ENCODE peak calls at places on chromosomes 5 and 9, in nine cellular contexts. One of them, this sample, is unnamed.
A peak's percentile ranks its signal among the peaks of the same experiment; 100 is the strongest.

GRCh38 chr5:122236270-122236669 is 75.8 kb upstream of the SNCAIP start:
- DNase-seq in esophagus muscularis mucosa: no peak
- DNase-seq in MM.1S: no peak
- DNase-seq in sigmoid colon: no peak
- DNase-seq in AG10803: no peak
- DNase-seq in A549: no peak
- DNase-seq in tibial artery: no peak
- DNase-seq in mammary epithelial cell: peak; percentile 72
- DNase-seq in pancreas: no peak
- DNase-seq in this sample: no peak

GRCh38 chr5:62386824-62387223 is 16.9 kb downstream of the DIMT1 start:
- DNase-seq in esophagus muscularis mucosa: no peak
- DNase-seq in MM.1S: no peak
- DNase-seq in sigmoid colon: no peak
- DNase-seq in AG10803: peak; percentile 11
- DNase-seq in A549: no peak
- DNase-seq in tibial artery: no peak
- DNase-seq in mammary epithelial cell: no peak
- DNase-seq in pancreas: no peak
- DNase-seq in this sample: peak; percentile 44

GRCh38 chr9:18060304-18060934 is 413.5 kb upstream of the ADAMTSL1 start:
- DNase-seq in esophagus muscularis mucosa: no peak
- DNase-seq in MM.1S: no peak
- DNase-seq in sigmoid colon: no peak
- DNase-seq in AG10803: no peak
- DNase-seq in A549: peak; percentile 1
- DNase-seq in tibial artery: no peak
- DNase-seq in mammary epithelial cell: no peak
- DNase-seq in pancreas: no peak
- DNase-seq in this sample: peak; percentile 2

GRCh38 chr9:114621975-114622609 is 11.0 kb downstream of the TMEM268 start:
- DNase-seq in esophagus muscularis mucosa: no peak
- DNase-seq in MM.1S: no peak
- DNase-seq in sigmoid colon: no peak
- DNase-seq in AG10803: peak; percentile 81
- DNase-seq in A549: peak; percentile 14
- DNase-seq in tibial artery: no peak
- DNase-seq in mammary epithelial cell: peak; percentile 60
- DNase-seq in pancreas: no peak
- DNase-seq in this sample: peak; percentile 90

GRCh38 chr9:18261143-18261542 is 212.8 kb upstream of the ADAMTSL1 start:
- DNase-seq in esophagus muscularis mucosa: no peak
- DNase-seq in MM.1S: no peak
- DNase-seq in sigmoid colon: no peak
- DNase-seq in AG10803: peak; percentile 33
- DNase-seq in A549: no peak
- DNase-seq in tibial artery: no peak
- DNase-seq in mammary epithelial cell: no peak
- DNase-seq in pancreas: no peak
- DNase-seq in this sample: peak; percentile 40

GRCh38 chr5:172768573-172769323 is 2.2 kb downstream of the DUSP1 start:
- DNase-seq in esophagus muscularis mucosa: no peak
- DNase-seq in MM.1S: no peak
- DNase-seq in sigmoid colon: no peak
- DNase-seq in AG10803: peak; percentile 74
- DNase-seq in A549: no peak
- DNase-seq in tibial artery: no peak
- DNase-seq in mammary epithelial cell: peak; percentile 29
- DNase-seq in pancreas: no peak
- DNase-seq in this sample: peak; percentile 79

GRCh38 chr9:98020471-98021145 is 35.9 kb upstream of the NANS start:
- DNase-seq in esophagus muscularis mucosa: no peak
- DNase-seq in MM.1S: no peak
- DNase-seq in sigmoid colon: no peak
- DNase-seq in AG10803: no peak
- DNase-seq in A549: no peak
- DNase-seq in tibial artery: no peak
- DNase-seq in mammary epithelial cell: no peak
- DNase-seq in pancreas: no peak
- DNase-seq in this sample: no peak

GRCh38 chr5:58133631-58134296 is 326.1 kb downstream of the PLK2 start:
- DNase-seq in esophagus muscularis mucosa: no peak
- DNase-seq in MM.1S: no peak
- DNase-seq in sigmoid colon: no peak
- DNase-seq in AG10803: peak; percentile 96
- DNase-seq in A549: no peak
- DNase-seq in tibial artery: no peak
- DNase-seq in mammary epithelial cell: peak; percentile 49
- DNase-seq in pancreas: no peak
- DNase-seq in this sample: peak; percentile 75

GRCh38 chr5:96934291-96934694 is 1.6 kb upstream of the LNPEP start:
- DNase-seq in esophagus muscularis mucosa: no peak
- DNase-seq in MM.1S: no peak
- DNase-seq in sigmoid colon: no peak
- DNase-seq in AG10803: peak; percentile 58
- DNase-seq in A549: no peak
- DNase-seq in tibial artery: no peak
- DNase-seq in mammary epithelial cell: no peak
- DNase-seq in pancreas: no peak
- DNase-seq in this sample: no peak

GRCh38 chr5:17132444-17133083 is 84.9 kb upstream of the BASP1 start:
- DNase-seq in esophagus muscularis mucosa: no peak
- DNase-seq in MM.1S: peak; percentile 14
- DNase-seq in sigmoid colon: no peak
- DNase-seq in AG10803: peak; percentile 46
- DNase-seq in A549: peak; percentile 48
- DNase-seq in tibial artery: no peak
- DNase-seq in mammary epithelial cell: no peak
- DNase-seq in pancreas: no peak
- DNase-seq in this sample: peak; percentile 67

GRCh38 chr9:138052635-138053320 is 175.2 kb downstream of the CACNA1B start:
- DNase-seq in esophagus muscularis mucosa: peak; percentile 75
- DNase-seq in MM.1S: no peak
- DNase-seq in sigmoid colon: peak; percentile 38
- DNase-seq in AG10803: no peak
- DNase-seq in A549: no peak
- DNase-seq in tibial artery: no peak
- DNase-seq in mammary epithelial cell: no peak
- DNase-seq in pancreas: no peak
- DNase-seq in this sample: no peak

GRCh38 chr9:89418882-89419641 is 78.9 kb downstream of the SEMA4D start:
- DNase-seq in esophagus muscularis mucosa: no peak
- DNase-seq in MM.1S: peak; percentile 4
- DNase-seq in sigmoid colon: no peak
- DNase-seq in AG10803: no peak
- DNase-seq in A549: no peak
- DNase-seq in tibial artery: no peak
- DNase-seq in mammary epithelial cell: no peak
- DNase-seq in pancreas: no peak
- DNase-seq in this sample: no peak

GRCh38 chr9:89654025-89654662 is 49.3 kb downstream of the GADD45G start:
- DNase-seq in esophagus muscularis mucosa: no peak
- DNase-seq in MM.1S: no peak
- DNase-seq in sigmoid colon: peak; percentile 70
- DNase-seq in AG10803: no peak
- DNase-seq in A549: no peak
- DNase-seq in tibial artery: no peak
- DNase-seq in mammary epithelial cell: no peak
- DNase-seq in pancreas: peak; percentile 34
- DNase-seq in this sample: no peak

GRCh38 chr5:81326554-81326953 is 25.2 kb downstream of the ZCCHC9 start:
- DNase-seq in esophagus muscularis mucosa: no peak
- DNase-seq in MM.1S: no peak
- DNase-seq in sigmoid colon: no peak
- DNase-seq in AG10803: no peak
- DNase-seq in A549: no peak
- DNase-seq in tibial artery: no peak
- DNase-seq in mammary epithelial cell: no peak
- DNase-seq in pancreas: no peak
- DNase-seq in this sample: no peak

GRCh38 chr9:124128568-124128967 is 117.0 kb downstream of the LHX2 start:
- DNase-seq in esophagus muscularis mucosa: no peak
- DNase-seq in MM.1S: no peak
- DNase-seq in sigmoid colon: no peak
- DNase-seq in AG10803: no peak
- DNase-seq in A549: no peak
- DNase-seq in tibial artery: no peak
- DNase-seq in mammary epithelial cell: no peak
- DNase-seq in pancreas: no peak
- DNase-seq in this sample: no peak

DNA sequence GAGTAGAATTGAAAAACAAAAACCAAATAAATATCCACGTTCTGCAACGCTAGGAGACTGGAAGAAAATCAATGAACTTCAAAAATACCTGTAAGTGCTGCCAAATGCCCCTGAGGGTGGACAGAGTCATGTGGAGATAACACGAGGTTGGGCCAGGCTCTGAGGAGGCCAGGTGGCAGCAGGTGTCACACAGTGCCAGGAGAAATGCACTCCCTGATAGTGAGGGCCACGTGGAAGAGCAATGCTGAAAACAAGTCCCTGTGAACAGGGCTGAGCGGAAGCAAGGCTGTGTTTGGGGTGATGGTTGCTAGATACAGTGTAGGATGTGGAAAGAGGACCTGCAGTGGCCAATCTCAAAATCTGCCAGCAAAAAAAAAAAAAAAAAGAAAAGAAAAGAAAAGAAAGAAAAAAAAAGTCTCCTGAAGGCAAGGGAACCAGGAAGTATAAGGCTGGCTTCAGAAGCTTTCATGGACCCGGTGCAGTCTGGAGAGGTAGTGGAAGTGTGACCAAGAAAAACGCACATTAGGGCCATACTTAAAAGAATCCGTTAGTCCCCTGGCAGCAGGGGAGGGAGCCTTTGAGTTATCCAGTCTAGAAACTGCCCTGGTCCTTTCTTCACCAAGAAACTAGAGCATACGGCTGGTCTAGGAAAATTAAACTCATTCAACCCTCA is 16.8 kb downstream of the C1QTNF3 start:
- DNase-seq in esophagus muscularis mucosa: no peak
- DNase-seq in MM.1S: no peak
- DNase-seq in sigmoid colon: no peak
- DNase-seq in AG10803: no peak
- DNase-seq in A549: no peak
- DNase-seq in tibial artery: no peak
- DNase-seq in mammary epithelial cell: no peak
- DNase-seq in pancreas: peak; percentile 79
- DNase-seq in this sample: no peak
- H3K4me3 ChIP-seq in esophagus muscularis mucosa: no peak overlapping the region
- H3K4me3 ChIP-seq in MM.1S: no peak overlapping the region
- H3K4me3 ChIP-seq in sigmoid colon: no peak overlapping the region
- H3K4me3 ChIP-seq in AG10803: no peak overlapping the region
- H3K4me3 ChIP-seq in A549: no peak overlapping the region
- H3K4me3 ChIP-seq in tibial artery: no peak overlapping the region
- H3K4me3 ChIP-seq in mammary epithelial cell: no peak overlapping the region
- H3K4me3 ChIP-seq in pancreas: no peak overlapping the region
- H3K4me3 ChIP-seq in this sample: no peak overlapping the region

GRCh38 chr5:82467006-82467561 is 188.9 kb upstream of the RPS23 start:
- DNase-seq in esophagus muscularis mucosa: no peak
- DNase-seq in MM.1S: no peak
- DNase-seq in sigmoid colon: no peak
- DNase-seq in AG10803: peak; percentile 69
- DNase-seq in A549: no peak
- DNase-seq in tibial artery: peak; percentile 46
- DNase-seq in mammary epithelial cell: no peak
- DNase-seq in pancreas: no peak
- DNase-seq in this sample: peak; percentile 55
- TF ChIP-seq CTCF in esophagus muscularis mucosa: no peak
- TF ChIP-seq CTCF in MM.1S: no peak
- TF ChIP-seq CTCF in sigmoid colon: no peak
- TF ChIP-seq CTCF in AG10803: peak; percentile 60
- TF ChIP-seq CTCF in A549: no peak
- TF ChIP-seq CTCF in tibial artery: peak; percentile 20
- TF ChIP-seq CTCF in mammary epithelial cell: no peak
- TF ChIP-seq CTCF in pancreas: no peak
- TF ChIP-seq CTCF in this sample: peak; percentile 16

DNA sequence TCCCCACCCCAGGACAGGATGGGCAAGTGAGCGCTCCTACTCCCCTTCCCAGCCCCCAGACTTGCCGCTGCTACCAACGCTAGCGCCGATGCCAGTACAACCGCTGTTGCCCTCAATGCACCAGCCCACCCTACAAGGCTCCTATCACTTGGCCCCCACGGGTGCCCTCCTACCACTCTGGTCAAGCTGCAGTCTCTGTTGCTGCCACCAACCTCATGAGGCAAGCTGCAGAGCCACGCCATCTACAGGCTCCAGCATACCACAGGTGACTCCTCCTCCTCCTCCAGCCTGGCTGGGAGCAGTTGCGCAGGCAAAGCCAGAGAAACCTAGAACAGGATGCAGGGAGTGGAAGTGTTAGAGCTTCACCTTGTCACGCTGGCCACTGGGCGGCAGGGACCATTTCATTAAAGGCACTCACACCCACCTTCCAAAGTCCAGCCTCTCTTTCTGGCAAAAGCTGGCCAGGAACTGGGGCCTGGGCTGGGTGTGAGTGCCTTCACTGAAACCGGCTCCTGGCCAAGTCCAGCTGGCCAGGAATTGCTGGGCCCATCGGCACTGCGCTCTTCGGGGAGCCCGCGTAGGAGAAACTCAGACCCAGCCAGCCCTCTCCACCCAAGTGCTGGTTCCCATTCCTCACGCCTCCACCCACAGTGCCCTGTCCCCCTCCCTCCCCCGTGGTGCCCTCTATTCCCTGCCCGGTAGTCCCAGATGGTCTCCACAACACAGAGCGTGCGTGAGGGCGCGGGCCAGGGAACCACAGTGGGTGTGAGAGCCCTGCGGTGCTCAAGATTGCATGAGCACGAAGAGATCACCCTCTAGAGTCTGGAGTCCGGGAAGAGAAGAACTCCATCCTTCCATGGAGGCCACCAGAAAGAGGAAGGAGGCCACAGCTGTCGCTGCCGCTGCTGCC is 1.6 kb upstream of the PCAT7 start:
- DNase-seq in esophagus muscularis mucosa: no peak
- DNase-seq in MM.1S: no peak
- DNase-seq in sigmoid colon: no peak
- DNase-seq in AG10803: no peak
- DNase-seq in A549: no peak
- DNase-seq in tibial artery: no peak
- DNase-seq in mammary epithelial cell: no peak
- DNase-seq in pancreas: no peak
- DNase-seq in this sample: no peak
- H3K4me3 ChIP-seq in esophagus muscularis mucosa: no peak overlapping the region
- H3K4me3 ChIP-seq in MM.1S: no peak overlapping the region
- H3K4me3 ChIP-seq in sigmoid colon: no peak overlapping the region
- H3K4me3 ChIP-seq in AG10803: no peak overlapping the region
- H3K4me3 ChIP-seq in A549: peak overlapping the region; percentile 63
- H3K4me3 ChIP-seq in tibial artery: no peak overlapping the region
- H3K4me3 ChIP-seq in mammary epithelial cell: no peak overlapping the region
- H3K4me3 ChIP-seq in pancreas: peak overlapping the region; percentile 49
- H3K4me3 ChIP-seq in this sample: no peak overlapping the region

DNA sequence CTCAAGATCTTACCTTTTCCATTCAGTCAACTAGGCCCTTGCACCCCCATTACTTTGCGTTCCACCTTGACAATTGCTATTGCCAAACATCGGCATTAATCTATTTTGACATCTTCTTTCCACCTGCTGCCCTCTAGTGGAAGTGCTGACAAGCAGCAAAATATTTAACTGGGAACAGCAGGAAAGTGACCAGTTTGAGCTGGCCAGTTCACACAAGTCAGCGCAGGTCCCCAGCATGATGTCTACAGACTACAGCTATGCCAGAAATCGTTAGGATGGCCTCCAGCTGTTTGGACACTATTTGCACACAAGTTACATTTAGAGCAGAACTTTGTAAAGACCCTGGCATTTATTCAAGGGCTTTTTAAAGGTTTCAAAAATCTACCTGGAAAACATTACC is 160.1 kb downstream of the GHR start:
- DNase-seq in esophagus muscularis mucosa: no peak
- DNase-seq in MM.1S: peak; percentile 47
- DNase-seq in sigmoid colon: peak; percentile 86
- DNase-seq in AG10803: peak; percentile 50
- DNase-seq in A549: peak; percentile 50
- DNase-seq in tibial artery: peak; percentile 60
- DNase-seq in mammary epithelial cell: peak; percentile 78
- DNase-seq in pancreas: peak; percentile 31
- DNase-seq in this sample: peak; percentile 73
- TF ChIP-seq CTCF in esophagus muscularis mucosa: peak; percentile 82
- TF ChIP-seq CTCF in MM.1S: peak; percentile 82
- TF ChIP-seq CTCF in sigmoid colon: peak; percentile 75
- TF ChIP-seq CTCF in AG10803: peak; percentile 85
- TF ChIP-seq CTCF in A549: peak; percentile 72
- TF ChIP-seq CTCF in tibial artery: peak; percentile 80
- TF ChIP-seq CTCF in mammary epithelial cell: peak; percentile 90
- TF ChIP-seq CTCF in pancreas: peak; percentile 47
- TF ChIP-seq CTCF in this sample: peak; percentile 91

This sample was measured in fibroblast of pulmonary artery.